ENCODE peak calls at places on chromosomes 7 and 10, in five cellular contexts. T is A172, D is astrocyte of the hippocampus, O is Ammon's horn, B is NCI-H2171 treated with DMSO at 0.1 percent for 48 hours. G is an unnamed sample.
A peak's percentile ranks its signal among the peaks of the same experiment; 100 is the strongest.

GRCh38 chr7:28165221-28165807 is 15.3 kb downstream of the JAZF1 start:
- DNase-seq in B (no peak), O (no peak), T (no peak), D (no peak), G (no peak)

GRCh38 chr7:30862987-30863693 is 48.5 kb upstream of the AQP1 start:
- DNase-seq in D (no peak), T (no peak), O (no peak), B (no peak), G (no peak)

GRCh38 chr7:42662862-42663261 is 249.0 kb downstream of the C7orf25 start:
- DNase-seq in T (no peak), B (no peak), O (no peak), D (no peak), G (peak; percentile 19)

GRCh38 chr7:604038-604883 is 84.6 kb upstream of the PDGFA start:
- DNase-seq in O (peak; percentile 65), D (peak; percentile 74), B (no peak), T (peak; percentile 96), G (no peak)

GRCh38 chr10:35916791-35917190 is 274.7 kb upstream of the FZD8 start:
- DNase-seq in O (peak; percentile 12), T (no peak), B (no peak), D (no peak), G (peak; percentile 27)

GRCh38 chr10:91167406-91167805 is 53.1 kb upstream of the PCGF5 start:
- DNase-seq in D (no peak), O (no peak), B (no peak), T (no peak), G (no peak)

GRCh38 chr10:43946445-43946844 is 297.8 kb upstream of the ZNF32 start:
- DNase-seq in T (no peak), O (no peak), B (no peak), D (no peak), G (no peak)

GRCh38 chr10:124394583-124394982 is 24.1 kb downstream of the OAT start:
- DNase-seq in D (no peak), T (no peak), O (no peak), B (no peak), G (peak; percentile 59)

GRCh38 chr7:46811529-46811928 is 770.4 kb downstream of the TNS3 start:
- DNase-seq in D (peak; percentile 81), O (no peak), T (peak; percentile 96), B (no peak), G (peak; percentile 79)

GRCh38 chr10:93380043-93380565 is 102.0 kb downstream of the MYOF start:
- DNase-seq in T (no peak), D (no peak), O (no peak), B (no peak), G (no peak)

GRCh38 chr7:47423196-47423595 is 158.7 kb downstream of the TNS3 start:
- DNase-seq in T (no peak), B (peak; percentile 57), O (no peak), D (no peak), G (no peak)

GRCh38 chr10:28738200-28738599 is 60.9 kb downstream of the BAMBI start:
- DNase-seq in B (no peak), D (no peak), O (no peak), T (no peak), G (no peak)

GRCh38 chr10:109956454-109957091 is 33.3 kb upstream of the XPNPEP1 start:
- DNase-seq in O (no peak), T (peak; percentile 55), D (no peak), B (peak; percentile 16), G (peak; percentile 37)

GRCh38 chr7:347644-348479 is 57.9 kb downstream of the FOXL3 start:
- DNase-seq in D (no peak), T (no peak), B (no peak), O (no peak), G (no peak)

GRCh38 chr10:29946953-29947700 is 112.3 kb downstream of the JCAD start:
- DNase-seq in B (no peak), O (no peak), T (peak; percentile 86), D (peak; percentile 87), G (peak; percentile 97)

GRCh38 chr10:110355181-110355831 is 50.6 kb upstream of the SMNDC1 start:
- DNase-seq in T (no peak), O (no peak), D (no peak), B (no peak), G (no peak)

GRCh38 chr10:34045571-34046190 is 711.2 kb upstream of the NRP1 start:
- DNase-seq in B (no peak), D (peak; percentile 55), O (no peak), T (peak; percentile 22), G (no peak)

GRCh38 chr10:132961864-132962622 is 19.7 kb upstream of the CFAP46 start:
- DNase-seq in O (peak; percentile 67), D (peak; percentile 87), T (no peak), B (peak; percentile 48), G (peak; percentile 75)

GRCh38 chr7:144063710-144064109 is 5.9 kb upstream of the OR2A25 start:
- DNase-seq in D (no peak), O (no peak), T (no peak), B (no peak), G (no peak)

GRCh38 chr7:77674878-77675277 is 21.4 kb upstream of the RSBN1L start:
- DNase-seq in T (peak; percentile 75), O (no peak), B (no peak), D (peak; percentile 56), G (peak; percentile 57)

GRCh38 chr10:78502208-78502943 is 468.7 kb downstream of the RPS24 start:
- DNase-seq in B (no peak), T (peak; percentile 57), O (no peak), D (peak; percentile 56), G (peak; percentile 5)

GRCh38 chr7:16739863-16740622 is 13.5 kb upstream of the TSPAN13 start:
- DNase-seq in D (peak; percentile 84), O (no peak), B (no peak), T (peak; percentile 98), G (peak; percentile 91)

GRCh38 chr7:31106303-31107105 is 54.4 kb downstream of the ADCYAP1R1 start:
- DNase-seq in T (no peak), O (no peak), B (no peak), D (no peak), G (no peak)

GRCh38 chr7:156475666-156476065 is 164.9 kb upstream of the RNF32 start:
- DNase-seq in B (no peak), O (no peak), T (peak; percentile 46), D (peak; percentile 83), G (peak; percentile 97)

GRCh38 chr7:38311329-38311937 is 38.0 kb upstream of the TARP start:
- DNase-seq in D (peak; percentile 49), O (peak; percentile 22), T (no peak), B (peak; percentile 20), G (no peak)

GRCh38 chr7:42151309-42151708 is 85.7 kb downstream of the GLI3 start:
- DNase-seq in T (no peak), B (no peak), O (peak; percentile 58), D (peak; percentile 71), G (no peak)

GRCh38 chr10:114653926-114654325 is 4.1 kb downstream of the ABLIM1 start:
- DNase-seq in T (no peak), O (no peak), B (no peak), D (no peak), G (no peak)

GRCh38 chr10:47364911-47365310 is 16.7 kb downstream of the RBP3 start:
- DNase-seq in D (no peak), B (no peak), O (no peak), T (no peak), G (no peak)